ENCODE peak calls at places on chromosome 15, in five cellular contexts. I, W, U, H and M are unnamed samples.
A peak's percentile ranks its signal among the peaks of the same experiment; 100 is the strongest.

GRCh38 chr15:59687831-59688230 is 1.3 kb downstream of the BNIP2 start:
- DNase-seq in H (peak; percentile 57), U (no peak), W (no peak), I (peak; percentile 43), M (no peak)

GRCh38 chr15:82043726-82044372 is 2.0 kb downstream of the MEX3B start:
- DNase-seq in I (no peak), H (no peak), U (no peak), W (peak; percentile 73), M (peak; percentile 90)

GRCh38 chr15:60212536-60212935 is 185.2 kb downstream of the ANXA2 start:
- DNase-seq in H (no peak), I (peak; percentile 31), U (no peak), W (no peak), M (no peak)

GRCh38 chr15:60970246-60971170 is 258.6 kb downstream of the RORA start:
- DNase-seq in I (no peak), U (no peak), H (no peak), W (no peak), M (no peak)

GRCh38 chr15:41568350-41569017 is 9.5 kb downstream of the TYRO3 start:
- DNase-seq in W (no peak), U (peak; percentile 87), H (no peak), I (no peak), M (no peak)

GRCh38 chr15:82624008-82624407 is 23.2 kb downstream of the CPEB1 start:
- DNase-seq in U (no peak), W (no peak), I (peak; percentile 43), H (no peak), M (no peak)

GRCh38 chr15:75061272-75061671 is 37.9 kb downstream of the PPCDC start:
- DNase-seq in W (no peak), U (no peak), H (no peak), I (peak; percentile 59), M (no peak)

GRCh38 chr15:87527875-87528274 is 728.7 kb downstream of the NTRK3 start:
- DNase-seq in U (no peak), W (no peak), I (no peak), H (no peak), M (no peak)

GRCh38 chr15:101288905-101289513 is 6.0 kb downstream of the SNRPA1 start:
- DNase-seq in I (peak; percentile 65), U (peak; percentile 70), W (no peak), H (peak; percentile 66), M (no peak)

GRCh38 chr15:60399931-60400330 is 2.1 kb upstream of the ANXA2 start:
- DNase-seq in W (no peak), U (no peak), I (peak; percentile 79), H (peak; percentile 76), M (no peak)

GRCh38 chr15:60570936-60571530 is 92.1 kb upstream of the ICE2 start:
- DNase-seq in H (no peak), U (no peak), W (no peak), I (no peak), M (no peak)

GRCh38 chr15:52462806-52463360 is 65.8 kb downstream of the MYO5A start:
- DNase-seq in H (no peak), U (no peak), W (no peak), I (no peak), M (no peak)

GRCh38 chr15:80906159-80906775 is 83.4 kb downstream of the MESD start:
- DNase-seq in I (peak; percentile 43), W (no peak), U (peak; percentile 43), H (no peak), M (no peak)

GRCh38 chr15:65979316-65979715 is 110.0 kb downstream of the RAB11A start:
- DNase-seq in W (no peak), I (no peak), U (no peak), H (no peak), M (no peak)

GRCh38 chr15:69226028-69226355 is 65.6 kb downstream of the GLCE start:
- DNase-seq in I (no peak), H (no peak), W (no peak), U (no peak), M (no peak)
- TF ChIP-seq CTCF in I (no peak), H (no peak), W (no peak), U (no peak), M (peak; percentile 62)

GRCh38 chr15:94105760-94106159 is 125.6 kb upstream of the MCTP2 start:
- DNase-seq in W (no peak), U (no peak), I (no peak), H (no peak), M (no peak)
- TF ChIP-seq CTCF in W (no peak), U (no peak), I (no peak), H (no peak), M (no peak)

GRCh38 chr15:58447244-58448010 is 15.6 kb downstream of the LIPC start:
- DNase-seq in H (peak; percentile 89), U (no peak), W (no peak), I (peak; percentile 92), M (no peak)
- TF ChIP-seq CTCF in H (no peak), U (no peak), W (no peak), I (no peak), M (no peak)

GRCh38 chr15:99124641-99125040 is 19.8 kb downstream of the SYNM start:
- DNase-seq in U (no peak), H (no peak), W (peak; percentile 66), I (no peak), M (peak; percentile 68)

GRCh38 chr15:99122831-99123705 is 18.2 kb downstream of the SYNM start:
- DNase-seq in U (no peak), H (no peak), W (peak; percentile 63), I (no peak), M (peak; percentile 94)

GRCh38 chr15:99121691-99122410 is 17.0 kb downstream of the SYNM start:
- DNase-seq in U (no peak), W (no peak), I (no peak), H (no peak), M (no peak)

GRCh38 chr15:99125061-99125990 is 20.4 kb downstream of the SYNM start:
- DNase-seq in W (peak; percentile 81), U (no peak), H (no peak), I (no peak), M (peak; percentile 72)

DNA sequence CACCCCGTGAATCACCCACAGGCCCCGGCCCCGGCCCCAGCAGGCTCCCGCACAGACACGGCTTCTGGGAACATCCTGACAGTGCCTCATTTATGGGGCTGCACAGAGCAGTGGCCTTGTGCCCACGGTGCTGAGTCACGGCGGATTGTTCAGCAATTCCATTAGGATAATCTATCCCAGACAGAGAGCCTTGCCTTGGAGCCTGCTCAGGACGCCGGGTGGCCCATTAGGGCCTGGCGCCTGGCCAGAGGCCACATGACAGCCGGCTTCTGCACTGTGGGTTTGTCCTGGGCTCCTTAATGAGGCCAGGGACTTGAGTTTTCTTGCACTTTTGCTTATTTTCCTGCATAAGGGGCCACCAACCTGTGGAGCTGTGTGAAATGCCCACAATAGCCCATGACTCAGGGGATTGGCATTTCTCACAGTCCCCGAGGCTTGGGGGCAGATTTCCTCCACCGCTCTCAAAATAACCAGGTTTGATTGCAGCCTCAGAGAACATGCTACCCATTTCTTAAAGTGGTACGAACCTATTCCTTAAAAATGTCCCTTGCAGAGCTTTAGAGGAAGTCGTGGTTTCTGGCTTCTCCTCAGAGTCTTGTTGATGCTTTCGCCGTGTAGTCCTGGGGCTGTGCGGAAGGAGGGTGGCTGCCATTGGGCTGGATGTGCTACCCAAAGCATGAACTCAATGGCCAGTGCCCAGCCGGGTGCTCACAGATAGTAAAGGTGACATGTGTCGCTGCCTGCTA is 19.0 kb downstream of the SYNM start:
- DNase-seq in U (peak; percentile 85), W (peak; percentile 97), I (peak; percentile 97), H (peak; percentile 92), M (peak; percentile 86)
- TF ChIP-seq CTCF in U (no peak), W (no peak), I (no peak), H (no peak), M (no peak)

GRCh38 chr15:64836023-64836536 is 5.6 kb upstream of the PLEKHO2 start:
- DNase-seq in W (peak; percentile 71), H (no peak), U (no peak), I (no peak), M (no peak)
- TF ChIP-seq CTCF in W (no peak), H (no peak), U (no peak), I (no peak), M (peak; percentile 49)